ENCODE peak calls at places on chromosomes 7 and 10, in six cellular contexts. D, F, R, A, X and H are unnamed samples.

GRCh38 chr10:64519427-64519826 is 998.2 kb downstream of the REEP3 start:
- DNase-seq in D (no peak), F (no peak), R (no peak), A (no peak), X (no peak), H (no peak)

GRCh38 chr10:77801474-77802238 is 124.9 kb downstream of the DLG5 start:
- DNase-seq in D (no peak), F (no peak), R (no peak), A (no peak), X (no peak), H (no peak)

GRCh38 chr7:36605261-36605660 is 119.0 kb downstream of the AOAH start:
- DNase-seq in D (no peak), F (no peak), R (no peak), A (no peak), X (no peak), H (no peak)

GRCh38 chr10:27525819-27526218 is 21.7 kb downstream of the RAB18 start:
- DNase-seq in D (no peak), F (peak; percentile 64), R (no peak), A (no peak), X (no peak), H (no peak)

GRCh38 chr7:74671573-74671972 is 14.1 kb downstream of the GTF2I start:
- DNase-seq in D (no peak), F (no peak), R (no peak), A (no peak), X (no peak), H (no peak)

GRCh38 chr10:1553951-1554350 is 183.4 kb downstream of the ADARB2 start:
- DNase-seq in D (no peak), F (no peak), R (no peak), A (no peak), X (no peak), H (no peak)

GRCh38 chr10:110363572-110364411 is 59.1 kb upstream of the SMNDC1 start:
- DNase-seq in D (peak; percentile 41), F (no peak), R (no peak), A (no peak), X (no peak), H (no peak)

GRCh38 chr7:29754874-29755490 is 51.3 kb upstream of the WIPF3 start:
- DNase-seq in D (no peak), F (no peak), R (no peak), A (no peak), X (no peak), H (no peak)

GRCh38 chr10:24215603-24216002 is 6.7 kb downstream of the KIAA1217 start:
- DNase-seq in D (no peak), F (no peak), R (no peak), A (no peak), X (no peak), H (no peak)

GRCh38 chr7:112986256-112987031 is 100.2 kb downstream of the GPR85 start:
- DNase-seq in D (no peak), F (peak; percentile 23), R (no peak), A (no peak), X (no peak), H (no peak)

GRCh38 chr10:43166207-43166878 is 28.1 kb downstream of the CSGALNACT2 start:
- DNase-seq in D (no peak), F (no peak), R (no peak), A (no peak), X (no peak), H (no peak)

GRCh38 chr10:27601937-27602538 is 97.9 kb downstream of the RAB18 start:
- DNase-seq in D (no peak), F (no peak), R (no peak), A (no peak), X (no peak), H (no peak)

GRCh38 chr10:26334932-26335573 is 103.1 kb upstream of the APBB1IP start:
- DNase-seq in D (no peak), F (peak; percentile 41), R (no peak), A (peak; percentile 20), X (peak; percentile 50), H (no peak)

GRCh38 chr10:15436696-15437095 is 65.6 kb upstream of the FAM171A1 start:
- DNase-seq in D (no peak), F (no peak), R (no peak), A (no peak), X (no peak), H (no peak)

GRCh38 chr7:54960517-54960916 is 58.3 kb upstream of the EGFR start:
- DNase-seq in D (no peak), F (no peak), R (no peak), A (no peak), X (no peak), H (no peak)

GRCh38 chr10:72308320-72308987 is 34.7 kb downstream of the DDIT4 start:
- DNase-seq in D (no peak), F (no peak), R (peak; percentile 78), A (no peak), X (no peak), H (no peak)

GRCh38 chr7:135210818-135211178 is 528 bp downstream of the WDR91 start:
- DNase-seq in D (no peak), F (no peak), R (no peak), A (no peak), X (no peak), H (no peak)

GRCh38 chr7:4613855-4614548 is 68.1 kb upstream of the FOXK1 start:
- DNase-seq in D (no peak), F (peak; percentile 58), R (no peak), A (no peak), X (no peak), H (no peak)

GRCh38 chr10:24900888-24901685 is 51.3 kb downstream of the PRTFDC1 start:
- DNase-seq in D (no peak), F (no peak), R (no peak), A (no peak), X (no peak), H (no peak)

GRCh38 chr7:149788300-149788851 is 15.0 kb upstream of the ZNF467 start:
- DNase-seq in D (no peak), F (no peak), R (no peak), A (no peak), X (no peak), H (no peak)

GRCh38 chr7:149789101-149789500 is 15.7 kb upstream of the ZNF467 start:
- DNase-seq in D (no peak), F (no peak), R (no peak), A (no peak), X (no peak), H (no peak)

GRCh38 chr7:149785402-149785801 is 12.0 kb upstream of the ZNF467 start:
- DNase-seq in D (no peak), F (no peak), R (no peak), A (no peak), X (no peak), H (no peak)

GRCh38 chr7:149785983-149786382 is 12.6 kb upstream of the ZNF467 start:
- DNase-seq in D (no peak), F (no peak), R (no peak), A (no peak), X (no peak), H (no peak)

GRCh38 chr7:149787428-149788299 is 14.3 kb upstream of the ZNF467 start:
- DNase-seq in D (no peak), F (no peak), R (no peak), A (no peak), X (no peak), H (no peak)
- TF ChIP-seq CTCF in D (no peak), F (no peak), R (no peak), A (peak; percentile 52), X (no peak), H (no peak)

GRCh38 chr7:26292768-26293560 is 1.3 kb downstream of the SNX10 start:
- DNase-seq in D (no peak), F (no peak), R (no peak), A (no peak), X (no peak), H (no peak)

GRCh38 chr7:26291251-26291650 is 411 bp upstream of the SNX10 start:
- DNase-seq in D (no peak), F (no peak), R (no peak), A (no peak), X (no peak), H (no peak)

GRCh38 chr7:26293569-26294308 is 2.1 kb downstream of the SNX10 start:
- DNase-seq in D (no peak), F (no peak), R (no peak), A (no peak), X (no peak), H (no peak)

GRCh38 chr7:26295015-26295414 is 3.4 kb downstream of the SNX10 start:
- DNase-seq in D (no peak), F (no peak), R (no peak), A (no peak), X (no peak), H (no peak)

DNA sequence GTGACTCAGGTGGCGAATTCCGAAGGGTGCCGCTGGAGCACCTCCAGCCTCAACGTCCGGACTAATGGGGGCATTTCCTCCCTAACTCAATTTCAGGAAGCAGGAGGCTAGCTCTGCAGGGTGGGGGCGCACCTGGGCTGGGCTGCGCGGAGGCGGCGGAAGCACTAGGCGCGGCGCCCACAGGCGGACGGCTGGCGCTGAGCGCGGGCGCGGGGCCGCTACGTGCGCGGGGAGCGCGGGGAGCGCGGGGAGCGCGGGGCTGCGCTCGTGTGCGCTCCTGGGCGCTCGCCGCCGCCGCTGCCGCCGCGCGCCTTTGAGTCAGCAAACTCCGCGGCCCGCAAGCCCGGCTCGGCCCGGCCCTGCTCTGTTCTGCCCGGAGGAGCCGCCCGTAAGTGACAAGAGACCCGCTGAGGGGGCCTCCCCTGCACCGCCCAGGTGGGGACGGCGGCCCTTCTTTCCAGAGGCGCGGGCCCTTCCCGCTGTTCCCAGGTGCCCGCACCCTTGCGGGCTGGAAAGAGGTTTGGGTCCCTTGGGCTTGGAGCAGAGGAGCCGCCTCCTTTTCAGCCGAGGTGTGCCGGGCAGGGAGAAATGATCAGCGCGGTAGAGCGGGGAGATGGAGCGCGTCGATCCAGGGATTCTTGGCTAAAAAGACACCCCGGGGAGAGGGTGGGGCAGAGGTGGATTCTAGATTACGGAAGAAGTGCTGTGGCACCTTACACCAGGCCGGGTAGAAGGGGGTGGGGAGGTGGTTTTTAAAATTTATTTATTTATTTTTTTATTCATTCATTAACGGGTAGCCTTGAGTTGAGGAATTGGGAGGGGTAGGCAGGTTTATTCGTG is at the start of gene SNX10:
- DNase-seq in D (no peak), F (no peak), R (no peak), A (peak; percentile 32), X (peak; percentile 58), H (peak; percentile 73)
- TF ChIP-seq CTCF in D (no peak), F (no peak), R (no peak), A (peak; percentile 13), X (peak; percentile 29), H (peak; percentile 22)

GRCh38 chr7:26397786-26398435 is 106.2 kb downstream of the SNX10 start:
- DNase-seq in D (no peak), F (no peak), R (no peak), A (peak; percentile 36), X (peak; percentile 33), H (peak; percentile 76)

GRCh38 chr7:26398436-26399308 is 107.0 kb downstream of the SNX10 start:
- DNase-seq in D (peak; percentile 36), F (no peak), R (peak; percentile 70), A (peak; percentile 66), X (peak; percentile 54), H (peak; percentile 78)

GRCh38 chr7:26399747-26400146 is 108.1 kb downstream of the SNX10 start:
- DNase-seq in D (no peak), F (no peak), R (no peak), A (no peak), X (no peak), H (no peak)

GRCh38 chr7:26397326-26397725 is 105.7 kb downstream of the SNX10 start:
- DNase-seq in D (no peak), F (no peak), R (no peak), A (no peak), X (no peak), H (no peak)

GRCh38 chr7:26399309-26399610 is 107.6 kb downstream of the SNX10 start:
- DNase-seq in D (no peak), F (no peak), R (no peak), A (peak; percentile 20), X (no peak), H (no peak)
- TF ChIP-seq CTCF in D (no peak), F (no peak), R (no peak), A (peak; percentile 19), X (no peak), H (peak; percentile 46)

GRCh38 chr7:75971961-75972763 is 22.2 kb downstream of the TMEM120A start:
- DNase-seq in D (no peak), F (no peak), R (peak; percentile 77), A (peak; percentile 74), X (no peak), H (no peak)
- TF ChIP-seq CTCF in D (no peak), F (no peak), R (no peak), A (peak; percentile 51), X (no peak), H (peak; percentile 50)